ENCODE peak calls at places on chromosomes 6 and 20, in four cellular contexts. One of them, this sample, is unnamed.
A peak's percentile ranks its signal among the peaks of the same experiment; 100 is the strongest.

GRCh38 chr6:3665608-3666007 is 85.9 kb downstream of the PXDC1 start:
- DNase-seq in CD8-positive, alpha-beta T cell: no peak
- DNase-seq in psoas muscle: no peak
- DNase-seq in HepG2: no peak
- DNase-seq in this sample: no peak

GRCh38 chr6:119196732-119197131 is 118.3 kb upstream of the FAM184A start:
- DNase-seq in CD8-positive, alpha-beta T cell: no peak
- DNase-seq in psoas muscle: no peak
- DNase-seq in HepG2: no peak
- DNase-seq in this sample: no peak

GRCh38 chr20:34235875-34236274 is 5.3 kb upstream of the ASIP start:
- DNase-seq in CD8-positive, alpha-beta T cell: no peak
- DNase-seq in psoas muscle: no peak
- DNase-seq in HepG2: no peak
- DNase-seq in this sample: no peak

GRCh38 chr6:130178692-130179091 is 44.1 kb downstream of the SAMD3 start:
- DNase-seq in CD8-positive, alpha-beta T cell: no peak
- DNase-seq in psoas muscle: no peak
- DNase-seq in HepG2: peak; percentile 39
- DNase-seq in this sample: no peak

GRCh38 chr6:30378290-30378937 is 33.5 kb downstream of the RPP21 start:
- DNase-seq in CD8-positive, alpha-beta T cell: no peak
- DNase-seq in psoas muscle: no peak
- DNase-seq in HepG2: peak; percentile 61
- DNase-seq in this sample: no peak

GRCh38 chr6:163825033-163825432 is 410.5 kb downstream of the QKI start:
- DNase-seq in CD8-positive, alpha-beta T cell: no peak
- DNase-seq in psoas muscle: no peak
- DNase-seq in HepG2: no peak
- DNase-seq in this sample: no peak

GRCh38 chr6:88869263-88870023 is 94.0 kb downstream of the RNGTT start:
- DNase-seq in CD8-positive, alpha-beta T cell: no peak
- DNase-seq in psoas muscle: no peak
- DNase-seq in HepG2: no peak
- DNase-seq in this sample: no peak

GRCh38 chr20:44691424-44692423 is 23.4 kb upstream of the CCN5 start:
- DNase-seq in CD8-positive, alpha-beta T cell: no peak
- DNase-seq in psoas muscle: peak; percentile 88
- DNase-seq in HepG2: no peak
- DNase-seq in this sample: no peak

GRCh38 chr20:48236485-48237055 is 451.3 kb upstream of the SULF2 start:
- DNase-seq in CD8-positive, alpha-beta T cell: no peak
- DNase-seq in psoas muscle: no peak
- DNase-seq in HepG2: no peak
- DNase-seq in this sample: no peak

GRCh38 chr6:166667886-166668620 is 41.0 kb upstream of the RPS6KA2 start:
- DNase-seq in CD8-positive, alpha-beta T cell: no peak
- DNase-seq in psoas muscle: no peak
- DNase-seq in HepG2: no peak
- DNase-seq in this sample: no peak

GRCh38 chr6:169960891-169961611 is 209.6 kb downstream of the ERMARD start:
- DNase-seq in CD8-positive, alpha-beta T cell: peak; percentile 17
- DNase-seq in psoas muscle: no peak
- DNase-seq in HepG2: no peak
- DNase-seq in this sample: no peak

GRCh38 chr6:63759605-63760004 is 124.0 kb downstream of the PHF3 start:
- DNase-seq in CD8-positive, alpha-beta T cell: no peak
- DNase-seq in psoas muscle: no peak
- DNase-seq in HepG2: no peak
- DNase-seq in this sample: no peak

GRCh38 chr6:2179950-2180349 is 65.5 kb downstream of the GMDS start:
- DNase-seq in CD8-positive, alpha-beta T cell: no peak
- DNase-seq in psoas muscle: no peak
- DNase-seq in HepG2: no peak
- DNase-seq in this sample: peak; percentile 36

GRCh38 chr6:157460182-157460999 is 79.4 kb downstream of the ZDHHC14 start:
- DNase-seq in CD8-positive, alpha-beta T cell: no peak
- DNase-seq in psoas muscle: no peak
- DNase-seq in HepG2: no peak
- DNase-seq in this sample: no peak

GRCh38 chr6:152293404-152293803 is 343.8 kb downstream of the SYNE1 start:
- DNase-seq in CD8-positive, alpha-beta T cell: no peak
- DNase-seq in psoas muscle: peak; percentile 77
- DNase-seq in HepG2: no peak
- DNase-seq in this sample: no peak

GRCh38 chr6:165726915-165727314 is 63.9 kb upstream of the PDE10A start:
- DNase-seq in CD8-positive, alpha-beta T cell: no peak
- DNase-seq in psoas muscle: no peak
- DNase-seq in HepG2: no peak
- DNase-seq in this sample: no peak

GRCh38 chr20:64278319-64278681 is 22.8 kb downstream of the PCMTD2 start:
- DNase-seq in CD8-positive, alpha-beta T cell: no peak
- DNase-seq in psoas muscle: no peak
- DNase-seq in HepG2: no peak
- DNase-seq in this sample: no peak

GRCh38 chr20:33022733-33023438 is 8.6 kb upstream of the BPIFB6 start:
- DNase-seq in CD8-positive, alpha-beta T cell: no peak
- DNase-seq in psoas muscle: peak; percentile 16
- DNase-seq in HepG2: no peak
- DNase-seq in this sample: no peak

GRCh38 chr6:19891446-19891845 is 54.3 kb downstream of the ID4 start:
- DNase-seq in CD8-positive, alpha-beta T cell: no peak
- DNase-seq in psoas muscle: no peak
- DNase-seq in HepG2: no peak
- DNase-seq in this sample: no peak

GRCh38 chr20:44309763-44310663 is 989 bp downstream of the FITM2 start:
- DNase-seq in CD8-positive, alpha-beta T cell: no peak
- DNase-seq in psoas muscle: peak; percentile 70
- DNase-seq in HepG2: no peak
- DNase-seq in this sample: no peak

GRCh38 chr20:47606414-47607207 is 104.9 kb downstream of the NCOA3 start:
- DNase-seq in CD8-positive, alpha-beta T cell: no peak
- DNase-seq in psoas muscle: no peak
- DNase-seq in HepG2: no peak
- DNase-seq in this sample: peak; percentile 34

GRCh38 chr6:34232901-34233300 is 3.8 kb upstream of the HMGA1 start:
- DNase-seq in CD8-positive, alpha-beta T cell: no peak
- DNase-seq in psoas muscle: peak; percentile 24
- DNase-seq in HepG2: no peak
- DNase-seq in this sample: no peak

GRCh38 chr6:64522859-64523258 is 887.3 kb downstream of the PHF3 start:
- DNase-seq in CD8-positive, alpha-beta T cell: no peak
- DNase-seq in psoas muscle: no peak
- DNase-seq in HepG2: no peak
- DNase-seq in this sample: no peak

GRCh38 chr6:27863962-27864905 is 48.0 kb downstream of the OR2B2 start:
- DNase-seq in CD8-positive, alpha-beta T cell: peak; percentile 29
- DNase-seq in psoas muscle: no peak
- DNase-seq in HepG2: no peak
- DNase-seq in this sample: no peak

GRCh38 chr6:136403166-136403980 is 113.7 kb upstream of the BCLAF1 start:
- DNase-seq in CD8-positive, alpha-beta T cell: no peak
- DNase-seq in psoas muscle: no peak
- DNase-seq in HepG2: no peak
- DNase-seq in this sample: no peak

GRCh38 chr20:57772349-57772964 is 62.6 kb upstream of the PMEPA1 start:
- DNase-seq in CD8-positive, alpha-beta T cell: peak; percentile 59
- DNase-seq in psoas muscle: no peak
- DNase-seq in HepG2: no peak
- DNase-seq in this sample: no peak

GRCh38 chr6:33837971-33838665 is 34.3 kb upstream of the MLN start:
- DNase-seq in CD8-positive, alpha-beta T cell: no peak
- DNase-seq in psoas muscle: no peak
- DNase-seq in HepG2: no peak
- DNase-seq in this sample: no peak

GRCh38 chr20:50580016-50580747 is 70.0 kb downstream of the PTPN1 start:
- DNase-seq in CD8-positive, alpha-beta T cell: peak; percentile 56
- DNase-seq in psoas muscle: peak; percentile 88
- DNase-seq in HepG2: peak; percentile 70
- DNase-seq in this sample: peak; percentile 59

GRCh38 chr6:28212510-28213212 is 12.4 kb upstream of the ZSCAN9 start:
- DNase-seq in CD8-positive, alpha-beta T cell: no peak
- DNase-seq in psoas muscle: no peak
- DNase-seq in HepG2: peak; percentile 79
- DNase-seq in this sample: peak; percentile 69

GRCh38 chr6:117481278-117481925 is 1.1 kb upstream of the DCBLD1 start:
- DNase-seq in CD8-positive, alpha-beta T cell: peak; percentile 25
- DNase-seq in psoas muscle: no peak
- DNase-seq in HepG2: peak; percentile 84
- DNase-seq in this sample: no peak

GRCh38 chr6:165626711-165627110 is 36.3 kb downstream of the PDE10A start:
- DNase-seq in CD8-positive, alpha-beta T cell: no peak
- DNase-seq in psoas muscle: no peak
- DNase-seq in HepG2: no peak
- DNase-seq in this sample: no peak

GRCh38 chr20:56018750-56019149 is 13.4 kb upstream of the CBLN4 start:
- DNase-seq in CD8-positive, alpha-beta T cell: no peak
- DNase-seq in psoas muscle: no peak
- DNase-seq in HepG2: no peak
- DNase-seq in this sample: no peak

GRCh38 chr20:56017560-56017959 is 12.2 kb upstream of the CBLN4 start:
- DNase-seq in CD8-positive, alpha-beta T cell: no peak
- DNase-seq in psoas muscle: no peak
- DNase-seq in HepG2: no peak
- DNase-seq in this sample: no peak

GRCh38 chr20:56014998-56015397 is 9.7 kb upstream of the CBLN4 start:
- DNase-seq in CD8-positive, alpha-beta T cell: no peak
- DNase-seq in psoas muscle: no peak
- DNase-seq in HepG2: no peak
- DNase-seq in this sample: no peak

GRCh38 chr20:56018194-56018593 is 12.9 kb upstream of the CBLN4 start:
- DNase-seq in CD8-positive, alpha-beta T cell: no peak
- DNase-seq in psoas muscle: no peak
- DNase-seq in HepG2: no peak
- DNase-seq in this sample: no peak
- H3K9me3 ChIP-seq in CD8-positive, alpha-beta T cell: no peaks in the 10 kb centered on the region
- H3K9me3 ChIP-seq in psoas muscle: no peaks in the 10 kb centered on the region
- H3K9me3 ChIP-seq in HepG2: peaks cover 99% of the 10 kb centered on the region
- H3K9me3 ChIP-seq in this sample: no peaks in the 10 kb centered on the region

GRCh38 chr20:19975436-19975799 is 41.7 kb upstream of the NAA20 start:
- DNase-seq in CD8-positive, alpha-beta T cell: no peak
- DNase-seq in psoas muscle: peak; percentile 60
- DNase-seq in HepG2: no peak
- DNase-seq in this sample: no peak

GRCh38 chr20:19978511-19979210 is 38.5 kb upstream of the NAA20 start:
- DNase-seq in CD8-positive, alpha-beta T cell: no peak
- DNase-seq in psoas muscle: peak; percentile 45
- DNase-seq in HepG2: no peak
- DNase-seq in this sample: no peak

GRCh38 chr20:19976595-19977372 is 40.4 kb upstream of the NAA20 start:
- DNase-seq in CD8-positive, alpha-beta T cell: no peak
- DNase-seq in psoas muscle: peak; percentile 67
- DNase-seq in HepG2: peak; percentile 90
- DNase-seq in this sample: peak; percentile 66

GRCh38 chr20:19975901-19976300 is 41.3 kb upstream of the NAA20 start:
- DNase-seq in CD8-positive, alpha-beta T cell: no peak
- DNase-seq in psoas muscle: peak; percentile 40
- DNase-seq in HepG2: no peak
- DNase-seq in this sample: no peak

GRCh38 chr20:19977373-19977770 is 39.8 kb upstream of the NAA20 start:
- DNase-seq in CD8-positive, alpha-beta T cell: no peak
- DNase-seq in psoas muscle: peak; percentile 64
- DNase-seq in HepG2: no peak
- DNase-seq in this sample: no peak
- H3K4me1 ChIP-seq in CD8-positive, alpha-beta T cell: no peaks in the 10 kb centered on the region
- H3K4me1 ChIP-seq in psoas muscle: peaks cover 83% of the 10 kb centered on the region
- H3K4me1 ChIP-seq in HepG2: peaks cover 34% of the 10 kb centered on the region
- H3K4me1 ChIP-seq in this sample: peaks cover 26% of the 10 kb centered on the region

GRCh38 chr20:49387606-49387939 is 94.9 kb downstream of the KCNB1 start:
- DNase-seq in CD8-positive, alpha-beta T cell: no peak
- DNase-seq in psoas muscle: no peak
- DNase-seq in HepG2: no peak
- DNase-seq in this sample: no peak
- H3K27ac ChIP-seq in CD8-positive, alpha-beta T cell: no peak overlapping the region
- H3K27ac ChIP-seq in psoas muscle: peak overlapping the region; percentile 37
- H3K27ac ChIP-seq in HepG2: no peak overlapping the region
- H3K27ac ChIP-seq in this sample: no peak overlapping the region

GRCh38 chr6:161128680-161129196 is 137.2 kb downstream of the MAP3K4 start:
- DNase-seq in CD8-positive, alpha-beta T cell: no peak
- DNase-seq in psoas muscle: no peak
- DNase-seq in HepG2: no peak
- DNase-seq in this sample: no peak
- H3K9me3 ChIP-seq in CD8-positive, alpha-beta T cell: no peaks in the 10 kb centered on the region
- H3K9me3 ChIP-seq in psoas muscle: peaks cover 3% of the 10 kb centered on the region
- H3K9me3 ChIP-seq in HepG2: no peaks in the 10 kb centered on the region
- H3K9me3 ChIP-seq in this sample: no peaks in the 10 kb centered on the region

GRCh38 chr20:38134427-38135281 is 30.4 kb downstream of the TGM2 start:
- DNase-seq in CD8-positive, alpha-beta T cell: no peak
- DNase-seq in psoas muscle: peak; percentile 51
- DNase-seq in HepG2: peak; percentile 91
- DNase-seq in this sample: no peak
- H3K4me1 ChIP-seq in CD8-positive, alpha-beta T cell: no peaks in the 10 kb centered on the region
- H3K4me1 ChIP-seq in psoas muscle: no peaks in the 10 kb centered on the region
- H3K4me1 ChIP-seq in HepG2: peaks cover 56% of the 10 kb centered on the region
- H3K4me1 ChIP-seq in this sample: no peaks in the 10 kb centered on the region

GRCh38 chr6:14004258-14004657 is 79.5 kb downstream of the RNF182 start:
- DNase-seq in CD8-positive, alpha-beta T cell: no peak
- DNase-seq in psoas muscle: no peak
- DNase-seq in HepG2: no peak
- DNase-seq in this sample: no peak

GRCh38 chr6:14000901-14001300 is 76.1 kb downstream of the RNF182 start:
- DNase-seq in CD8-positive, alpha-beta T cell: no peak
- DNase-seq in psoas muscle: no peak
- DNase-seq in HepG2: no peak
- DNase-seq in this sample: no peak

GRCh38 chr6:13998356-13998755 is 73.6 kb downstream of the RNF182 start:
- DNase-seq in CD8-positive, alpha-beta T cell: no peak
- DNase-seq in psoas muscle: no peak
- DNase-seq in HepG2: no peak
- DNase-seq in this sample: no peak

GRCh38 chr6:14002176-14002947 is 77.6 kb downstream of the RNF182 start:
- DNase-seq in CD8-positive, alpha-beta T cell: no peak
- DNase-seq in psoas muscle: no peak
- DNase-seq in HepG2: no peak
- DNase-seq in this sample: no peak

GRCh38 chr6:14001329-14002012 is 76.7 kb downstream of the RNF182 start:
- DNase-seq in CD8-positive, alpha-beta T cell: no peak
- DNase-seq in psoas muscle: no peak
- DNase-seq in HepG2: peak; percentile 19
- DNase-seq in this sample: no peak
- H3K27ac ChIP-seq in CD8-positive, alpha-beta T cell: no peak overlapping the region
- H3K27ac ChIP-seq in psoas muscle: no peak overlapping the region
- H3K27ac ChIP-seq in HepG2: no peak overlapping the region
- H3K27ac ChIP-seq in this sample: no peak overlapping the region

This sample was measured in lung.